ENCODE peak calls at places on chromosome 2, in four cellular contexts. One of them, this sample, is unnamed.

GRCh38 chr2:8836979-8837794 is at the start of gene KIDINS220:
- DNase-seq in SW 1271: peak; percentile 32
- DNase-seq in activated CD4-positive, alpha-beta T cell treated with anti-CD3 and anti-CD28 coated beads for 4 hours: peak; percentile 83
- DNase-seq in astrocyte of the cerebellum: peak; percentile 44
- DNase-seq in this sample: peak; percentile 76

GRCh38 chr2:86584164-86584913 is 21.1 kb upstream of the CHMP3 start:
- DNase-seq in astrocyte of the cerebellum: no peak
- DNase-seq in activated CD4-positive, alpha-beta T cell treated with anti-CD3 and anti-CD28 coated beads for 4 hours: peak; percentile 6
- DNase-seq in SW 1271: no peak
- DNase-seq in this sample: no peak

GRCh38 chr2:72150961-72151356 is 3.3 kb upstream of the CYP26B1 start:
- DNase-seq in SW 1271: no peak
- DNase-seq in activated CD4-positive, alpha-beta T cell treated with anti-CD3 and anti-CD28 coated beads for 4 hours: no peak
- DNase-seq in astrocyte of the cerebellum: no peak
- DNase-seq in this sample: no peak

GRCh38 chr2:129129087-129129486 is 810.4 kb upstream of the HS6ST1 start:
- DNase-seq in astrocyte of the cerebellum: no peak
- DNase-seq in activated CD4-positive, alpha-beta T cell treated with anti-CD3 and anti-CD28 coated beads for 4 hours: no peak
- DNase-seq in SW 1271: no peak
- DNase-seq in this sample: no peak

GRCh38 chr2:161228511-161229240 is 68.4 kb downstream of the TANK start:
- DNase-seq in activated CD4-positive, alpha-beta T cell treated with anti-CD3 and anti-CD28 coated beads for 4 hours: no peak
- DNase-seq in astrocyte of the cerebellum: no peak
- DNase-seq in SW 1271: no peak
- DNase-seq in this sample: no peak

GRCh38 chr2:177622516-177622915 is 229.9 kb downstream of the AGPS start:
- DNase-seq in activated CD4-positive, alpha-beta T cell treated with anti-CD3 and anti-CD28 coated beads for 4 hours: no peak
- DNase-seq in SW 1271: no peak
- DNase-seq in astrocyte of the cerebellum: no peak
- DNase-seq in this sample: no peak

GRCh38 chr2:80105020-80105419 is 199.5 kb downstream of the LRRTM1 start:
- DNase-seq in activated CD4-positive, alpha-beta T cell treated with anti-CD3 and anti-CD28 coated beads for 4 hours: no peak
- DNase-seq in astrocyte of the cerebellum: no peak
- DNase-seq in SW 1271: no peak
- DNase-seq in this sample: no peak

GRCh38 chr2:288002-288742 is at the start of gene ALKAL2:
- DNase-seq in astrocyte of the cerebellum: no peak
- DNase-seq in SW 1271: no peak
- DNase-seq in activated CD4-positive, alpha-beta T cell treated with anti-CD3 and anti-CD28 coated beads for 4 hours: no peak
- DNase-seq in this sample: no peak

GRCh38 chr2:109663721-109664120 is 49.6 kb downstream of the SOWAHC start:
- DNase-seq in astrocyte of the cerebellum: peak; percentile 54
- DNase-seq in SW 1271: no peak
- DNase-seq in activated CD4-positive, alpha-beta T cell treated with anti-CD3 and anti-CD28 coated beads for 4 hours: no peak
- DNase-seq in this sample: no peak